ENCODE peak calls at places on chromosomes 1 and 21, in four cellular contexts. G is uterus, T is fibroblast of lung, E is hepatocyte. Q is an unnamed sample.

GRCh38 chr21:32099812-32100416 is 178.9 kb downstream of the MIS18A start:
- DNase-seq in E (peak), G (no peak), T (no peak), Q (no peak)

GRCh38 chr1:64019818-64020217 is 183.6 kb upstream of the UBE2U start:
- DNase-seq in T (peak), G (peak), E (peak), Q (no peak)

GRCh38 chr21:42478504-42478903 is 17.5 kb downstream of the RSPH1 start:
- DNase-seq in E (no peak), G (no peak), T (no peak), Q (peak)

GRCh38 chr1:208425096-208425495 is 180.9 kb upstream of the PLXNA2 start:
- DNase-seq in T (no peak), G (no peak), E (no peak), Q (no peak)

GRCh38 chr1:39720094-39720999 is 18.3 kb upstream of the PPIE start:
- DNase-seq in E (peak), G (no peak), T (peak), Q (no peak)

GRCh38 chr1:55466343-55466742 is 251.2 kb upstream of the USP24 start:
- DNase-seq in E (no peak), T (no peak), G (no peak), Q (no peak)

GRCh38 chr1:159591981-159592380 is 4.4 kb downstream of the APCS start:
- DNase-seq in G (no peak), E (no peak), T (peak), Q (no peak)

GRCh38 chr1:83545450-83545849 is 453.5 kb downstream of the TTLL7 start:
- DNase-seq in G (no peak), T (no peak), E (no peak), Q (no peak)

GRCh38 chr1:96971849-96972602 is 250.4 kb downstream of the PTBP2 start:
- DNase-seq in G (no peak), E (no peak), T (peak), Q (no peak)

GRCh38 chr1:31764307-31765040 is at the start of gene ADGRB2:
- DNase-seq in G (no peak), T (no peak), E (peak), Q (no peak)

GRCh38 chr1:93577536-93578432 is 103.9 kb downstream of the BCAR3 start:
- DNase-seq in T (no peak), E (no peak), G (no peak), Q (no peak)

GRCh38 chr1:113808450-113809195 is 3.7 kb downstream of the RSBN1 start:
- DNase-seq in E (no peak), T (peak), G (no peak), Q (no peak)
- H3K4me3 ChIP-seq in E (no peak), T (peak), G (no peak), Q (peak)

DNA sequence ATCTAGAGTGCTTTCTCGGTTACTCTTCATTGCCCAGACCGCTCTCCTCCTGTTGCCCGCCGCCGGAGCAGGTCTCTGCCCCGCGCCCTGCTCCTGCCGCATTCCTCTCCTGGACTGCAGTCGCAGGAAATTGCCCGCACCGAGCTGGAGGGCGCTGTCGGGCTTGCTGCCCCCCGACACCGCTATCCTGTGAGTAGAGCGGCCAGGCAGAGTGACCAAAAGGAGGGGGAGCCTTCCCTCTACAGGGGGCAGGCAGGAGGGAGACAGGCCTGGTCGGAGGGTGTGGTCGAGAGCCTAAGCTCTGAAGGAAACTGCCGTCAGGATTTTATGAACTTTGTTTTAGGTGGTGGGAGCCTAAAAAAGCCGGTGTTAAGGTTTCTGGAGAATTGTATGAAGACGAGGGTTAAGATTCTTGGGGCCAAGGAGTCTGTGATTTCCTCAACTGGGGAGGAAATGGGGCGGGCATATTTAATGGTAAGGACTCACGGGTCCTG is 506 bp downstream of the LRIG2 start:
- DNase-seq in G (peak), T (peak), E (peak), Q (no peak)
- TF ChIP-seq CTCF in G (peak), T (peak), E (peak), Q (no peak)

DNA sequence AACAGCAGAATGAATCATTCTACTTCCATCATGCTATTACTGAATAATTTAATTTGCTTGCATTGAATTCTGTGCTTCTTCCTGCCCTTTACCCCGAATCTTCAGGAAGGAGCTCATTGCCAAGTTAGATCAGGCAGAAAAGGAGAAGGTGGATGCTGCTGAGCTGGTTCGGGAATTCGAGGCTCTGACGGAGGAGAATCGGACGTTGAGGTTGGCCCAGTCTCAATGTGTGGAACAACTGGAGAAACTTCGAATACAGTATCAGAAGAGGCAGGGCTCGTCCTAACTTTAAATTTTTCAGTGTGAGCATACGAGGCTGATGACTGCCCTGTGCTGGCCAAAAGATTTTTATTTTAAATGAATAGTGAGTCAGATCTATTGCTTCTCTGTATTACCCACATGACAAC is 44.2 kb downstream of the MAP3K7CL start:
- DNase-seq in E (no peak), G (no peak), T (no peak), Q (no peak)
- H3K27ac ChIP-seq in E (peak), G (peak), T (peak), Q (peak)

GRCh38 chr1:150574260-150575071 is 4.9 kb downstream of the MCL1 start:
- DNase-seq in E (peak), T (no peak), G (no peak), Q (no peak)

GRCh38 chr1:150575072-150575489 is 4.3 kb downstream of the MCL1 start:
- DNase-seq in E (peak), G (no peak), T (no peak), Q (no peak)

GRCh38 chr1:150576367-150576711 is 3.1 kb downstream of the MCL1 start:
- DNase-seq in G (no peak), E (no peak), T (no peak), Q (no peak)

GRCh38 chr1:150575518-150576366 is 3.7 kb downstream of the MCL1 start:
- DNase-seq in T (no peak), G (no peak), E (peak), Q (no peak)

GRCh38 chr1:150572918-150573647 is 6.3 kb downstream of the MCL1 start:
- DNase-seq in E (peak), G (no peak), T (no peak), Q (no peak)
- H3K4me3 ChIP-seq in E (no peak), G (no peak), T (peak), Q (peak)

GRCh38 chr1:32786856-32787255 is 30.3 kb downstream of the YARS1 start:
- DNase-seq in T (peak), E (no peak), G (no peak), Q (no peak)
- TF ChIP-seq CTCF in T (peak), E (peak), G (peak), Q (no peak)